ENCODE peak calls at places on chromosomes 7 and 10, in eight cellular contexts. One of them, this sample, is unnamed.

GRCh38 chr7:116354546-116355422 is 144.4 kb downstream of the TES start:
- DNase-seq in HCT116: peak
- DNase-seq in stomach: peak
- DNase-seq in vagina: no peak
- DNase-seq in transverse colon: peak
- DNase-seq in spleen: peak
- DNase-seq in sigmoid colon: peak
- DNase-seq in endothelial cell of umbilical vein: peak
- DNase-seq in this sample: no peak

GRCh38 chr7:134084488-134085144 is 42.5 kb upstream of the LRGUK start:
- DNase-seq in HCT116: no peak
- DNase-seq in stomach: no peak
- DNase-seq in vagina: no peak
- DNase-seq in transverse colon: no peak
- DNase-seq in spleen: no peak
- DNase-seq in sigmoid colon: no peak
- DNase-seq in endothelial cell of umbilical vein: no peak
- DNase-seq in this sample: no peak

GRCh38 chr10:98446121-98446655 is 547 bp downstream of the HPS1 start:
- DNase-seq in HCT116: no peak
- DNase-seq in stomach: peak
- DNase-seq in vagina: no peak
- DNase-seq in transverse colon: peak
- DNase-seq in spleen: peak
- DNase-seq in sigmoid colon: peak
- DNase-seq in endothelial cell of umbilical vein: peak
- DNase-seq in this sample: no peak

GRCh38 chr10:26432938-26433337 is 5.2 kb upstream of the APBB1IP start:
- DNase-seq in HCT116: no peak
- DNase-seq in stomach: no peak
- DNase-seq in vagina: no peak
- DNase-seq in transverse colon: no peak
- DNase-seq in spleen: no peak
- DNase-seq in sigmoid colon: no peak
- DNase-seq in endothelial cell of umbilical vein: no peak
- DNase-seq in this sample: no peak

GRCh38 chr7:105621617-105622016 is 40.3 kb upstream of the EFCAB10 start:
- DNase-seq in HCT116: no peak
- DNase-seq in stomach: no peak
- DNase-seq in vagina: no peak
- DNase-seq in transverse colon: peak
- DNase-seq in spleen: no peak
- DNase-seq in sigmoid colon: peak
- DNase-seq in endothelial cell of umbilical vein: peak
- DNase-seq in this sample: no peak

GRCh38 chr10:68542046-68542445 is 14.7 kb upstream of the SLC25A16 start:
- DNase-seq in HCT116: no peak
- DNase-seq in stomach: no peak
- DNase-seq in vagina: no peak
- DNase-seq in transverse colon: no peak
- DNase-seq in spleen: no peak
- DNase-seq in sigmoid colon: no peak
- DNase-seq in endothelial cell of umbilical vein: no peak
- DNase-seq in this sample: no peak

GRCh38 chr7:15086882-15087281 is 184.3 kb upstream of the DGKB start:
- DNase-seq in HCT116: no peak
- DNase-seq in stomach: no peak
- DNase-seq in vagina: no peak
- DNase-seq in transverse colon: no peak
- DNase-seq in spleen: no peak
- DNase-seq in sigmoid colon: no peak
- DNase-seq in endothelial cell of umbilical vein: peak
- DNase-seq in this sample: no peak

GRCh38 chr7:18337425-18337824 is 158.1 kb upstream of the HDAC9 start:
- DNase-seq in HCT116: no peak
- DNase-seq in stomach: no peak
- DNase-seq in vagina: no peak
- DNase-seq in transverse colon: no peak
- DNase-seq in spleen: peak
- DNase-seq in sigmoid colon: peak
- DNase-seq in endothelial cell of umbilical vein: no peak
- DNase-seq in this sample: no peak

GRCh38 chr7:137682596-137682995 is 164.2 kb downstream of the DGKI start:
- DNase-seq in HCT116: no peak
- DNase-seq in stomach: no peak
- DNase-seq in vagina: no peak
- DNase-seq in transverse colon: no peak
- DNase-seq in spleen: no peak
- DNase-seq in sigmoid colon: no peak
- DNase-seq in endothelial cell of umbilical vein: no peak
- DNase-seq in this sample: no peak

GRCh38 chr10:72251635-72252034 is 22.1 kb upstream of the DDIT4 start:
- DNase-seq in HCT116: no peak
- DNase-seq in stomach: no peak
- DNase-seq in vagina: no peak
- DNase-seq in transverse colon: no peak
- DNase-seq in spleen: no peak
- DNase-seq in sigmoid colon: no peak
- DNase-seq in endothelial cell of umbilical vein: no peak
- DNase-seq in this sample: no peak

GRCh38 chr7:87600130-87601124 is at the start of gene ABCB1:
- DNase-seq in HCT116: peak
- DNase-seq in stomach: peak
- DNase-seq in vagina: no peak
- DNase-seq in transverse colon: peak
- DNase-seq in spleen: peak
- DNase-seq in sigmoid colon: peak
- DNase-seq in endothelial cell of umbilical vein: peak
- DNase-seq in this sample: peak

GRCh38 chr10:93436577-93436976 is 45.6 kb downstream of the MYOF start:
- DNase-seq in HCT116: no peak
- DNase-seq in stomach: no peak
- DNase-seq in vagina: no peak
- DNase-seq in transverse colon: peak
- DNase-seq in spleen: no peak
- DNase-seq in sigmoid colon: peak
- DNase-seq in endothelial cell of umbilical vein: peak
- DNase-seq in this sample: peak

GRCh38 chr10:33335550-33335799 is 1.0 kb upstream of the NRP1 start:
- DNase-seq in HCT116: no peak
- DNase-seq in stomach: no peak
- DNase-seq in vagina: no peak
- DNase-seq in transverse colon: peak
- DNase-seq in spleen: no peak
- DNase-seq in sigmoid colon: no peak
- DNase-seq in endothelial cell of umbilical vein: no peak
- DNase-seq in this sample: no peak

GRCh38 chr10:131205556-131205955 is 106.0 kb downstream of the TCERG1L start:
- DNase-seq in HCT116: no peak
- DNase-seq in stomach: peak
- DNase-seq in vagina: peak
- DNase-seq in transverse colon: no peak
- DNase-seq in spleen: peak
- DNase-seq in sigmoid colon: no peak
- DNase-seq in endothelial cell of umbilical vein: no peak
- DNase-seq in this sample: no peak

GRCh38 chr7:158842486-158842885 is 13.2 kb upstream of the ESYT2 start:
- DNase-seq in HCT116: no peak
- DNase-seq in stomach: no peak
- DNase-seq in vagina: no peak
- DNase-seq in transverse colon: no peak
- DNase-seq in spleen: no peak
- DNase-seq in sigmoid colon: no peak
- DNase-seq in endothelial cell of umbilical vein: no peak
- DNase-seq in this sample: no peak

GRCh38 chr10:60739581-60739980 is 38.7 kb upstream of the CDK1 start:
- DNase-seq in HCT116: no peak
- DNase-seq in stomach: no peak
- DNase-seq in vagina: no peak
- DNase-seq in transverse colon: no peak
- DNase-seq in spleen: no peak
- DNase-seq in sigmoid colon: no peak
- DNase-seq in endothelial cell of umbilical vein: no peak
- DNase-seq in this sample: no peak

GRCh38 chr10:69428138-69428537 is 11.4 kb upstream of the TACR2 start:
- DNase-seq in HCT116: no peak
- DNase-seq in stomach: no peak
- DNase-seq in vagina: no peak
- DNase-seq in transverse colon: no peak
- DNase-seq in spleen: no peak
- DNase-seq in sigmoid colon: peak
- DNase-seq in endothelial cell of umbilical vein: no peak
- DNase-seq in this sample: no peak

GRCh38 chr10:50788951-50789904 is 49.5 kb downstream of the ASAH2B start:
- DNase-seq in HCT116: peak
- DNase-seq in stomach: no peak
- DNase-seq in vagina: no peak
- DNase-seq in transverse colon: no peak
- DNase-seq in spleen: no peak
- DNase-seq in sigmoid colon: no peak
- DNase-seq in endothelial cell of umbilical vein: peak
- DNase-seq in this sample: no peak

GRCh38 chr7:117386125-117386709 is 41.1 kb downstream of the ASZ1 start:
- DNase-seq in HCT116: no peak
- DNase-seq in stomach: no peak
- DNase-seq in vagina: no peak
- DNase-seq in transverse colon: no peak
- DNase-seq in spleen: no peak
- DNase-seq in sigmoid colon: no peak
- DNase-seq in endothelial cell of umbilical vein: no peak
- DNase-seq in this sample: no peak

GRCh38 chr7:14936530-14936929 is 34.0 kb upstream of the DGKB start:
- DNase-seq in HCT116: no peak
- DNase-seq in stomach: no peak
- DNase-seq in vagina: no peak
- DNase-seq in transverse colon: peak
- DNase-seq in spleen: no peak
- DNase-seq in sigmoid colon: peak
- DNase-seq in endothelial cell of umbilical vein: peak
- DNase-seq in this sample: no peak

GRCh38 chr10:116866987-116867595 is 17.8 kb downstream of the ENO4 start:
- DNase-seq in HCT116: no peak
- DNase-seq in stomach: no peak
- DNase-seq in vagina: peak
- DNase-seq in transverse colon: no peak
- DNase-seq in spleen: no peak
- DNase-seq in sigmoid colon: no peak
- DNase-seq in endothelial cell of umbilical vein: no peak
- DNase-seq in this sample: no peak

DNA sequence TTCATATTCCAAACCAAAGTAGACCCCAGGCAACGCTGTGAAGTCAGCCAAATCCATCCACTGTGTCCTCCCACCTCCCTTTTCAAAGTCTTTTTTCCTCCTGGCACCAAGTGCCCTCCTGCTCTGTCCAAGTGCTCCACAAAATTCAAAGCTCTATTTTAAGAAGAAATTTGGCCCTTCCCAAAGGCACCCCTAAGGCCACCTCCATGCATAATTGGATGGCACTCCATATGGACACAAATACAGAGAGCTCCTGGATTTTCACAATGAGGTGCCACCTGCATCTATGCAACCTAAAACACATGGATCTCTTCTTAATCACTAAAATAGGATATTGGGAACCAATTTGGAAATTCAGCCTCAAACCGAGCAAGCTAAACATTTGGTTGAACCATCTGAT is 121.6 kb downstream of the RELN start:
- DNase-seq in HCT116: no peak
- DNase-seq in stomach: no peak
- DNase-seq in vagina: no peak
- DNase-seq in transverse colon: no peak
- DNase-seq in spleen: no peak
- DNase-seq in sigmoid colon: no peak
- DNase-seq in endothelial cell of umbilical vein: no peak
- DNase-seq in this sample: no peak
- TF ChIP-seq POLR2A in HCT116: no peak
- TF ChIP-seq POLR2A in stomach: no peak
- TF ChIP-seq POLR2A in vagina: no peak
- TF ChIP-seq POLR2A in transverse colon: no peak
- TF ChIP-seq POLR2A in spleen: no peak
- TF ChIP-seq POLR2A in sigmoid colon: no peak
- TF ChIP-seq POLR2A in endothelial cell of umbilical vein: no peak
- TF ChIP-seq POLR2A in this sample: no peak

GRCh38 chr7:80210400-80210799 is 75.8 kb downstream of the GNAI1 start:
- DNase-seq in HCT116: no peak
- DNase-seq in stomach: no peak
- DNase-seq in vagina: no peak
- DNase-seq in transverse colon: no peak
- DNase-seq in spleen: no peak
- DNase-seq in sigmoid colon: no peak
- DNase-seq in endothelial cell of umbilical vein: no peak
- DNase-seq in this sample: no peak
- TF ChIP-seq POLR2AphosphoS5 in HCT116: no peak
- TF ChIP-seq POLR2AphosphoS5 in stomach: no peak
- TF ChIP-seq POLR2AphosphoS5 in vagina: no peak
- TF ChIP-seq POLR2AphosphoS5 in transverse colon: no peak
- TF ChIP-seq POLR2AphosphoS5 in spleen: no peak
- TF ChIP-seq POLR2AphosphoS5 in sigmoid colon: no peak
- TF ChIP-seq POLR2AphosphoS5 in endothelial cell of umbilical vein: no peak
- TF ChIP-seq POLR2AphosphoS5 in this sample: no peak

GRCh38 chr10:86520871-86521619 is 547 bp downstream of the WAPL start:
- DNase-seq in HCT116: peak
- DNase-seq in stomach: peak
- DNase-seq in vagina: no peak
- DNase-seq in transverse colon: peak
- DNase-seq in spleen: peak
- DNase-seq in sigmoid colon: peak
- DNase-seq in endothelial cell of umbilical vein: peak
- DNase-seq in this sample: peak
- TF ChIP-seq POLR2A in HCT116: no peak
- TF ChIP-seq POLR2A in stomach: no peak
- TF ChIP-seq POLR2A in vagina: no peak
- TF ChIP-seq POLR2A in transverse colon: no peak
- TF ChIP-seq POLR2A in spleen: no peak
- TF ChIP-seq POLR2A in sigmoid colon: no peak
- TF ChIP-seq POLR2A in endothelial cell of umbilical vein: no peak
- TF ChIP-seq POLR2A in this sample: no peak

DNA sequence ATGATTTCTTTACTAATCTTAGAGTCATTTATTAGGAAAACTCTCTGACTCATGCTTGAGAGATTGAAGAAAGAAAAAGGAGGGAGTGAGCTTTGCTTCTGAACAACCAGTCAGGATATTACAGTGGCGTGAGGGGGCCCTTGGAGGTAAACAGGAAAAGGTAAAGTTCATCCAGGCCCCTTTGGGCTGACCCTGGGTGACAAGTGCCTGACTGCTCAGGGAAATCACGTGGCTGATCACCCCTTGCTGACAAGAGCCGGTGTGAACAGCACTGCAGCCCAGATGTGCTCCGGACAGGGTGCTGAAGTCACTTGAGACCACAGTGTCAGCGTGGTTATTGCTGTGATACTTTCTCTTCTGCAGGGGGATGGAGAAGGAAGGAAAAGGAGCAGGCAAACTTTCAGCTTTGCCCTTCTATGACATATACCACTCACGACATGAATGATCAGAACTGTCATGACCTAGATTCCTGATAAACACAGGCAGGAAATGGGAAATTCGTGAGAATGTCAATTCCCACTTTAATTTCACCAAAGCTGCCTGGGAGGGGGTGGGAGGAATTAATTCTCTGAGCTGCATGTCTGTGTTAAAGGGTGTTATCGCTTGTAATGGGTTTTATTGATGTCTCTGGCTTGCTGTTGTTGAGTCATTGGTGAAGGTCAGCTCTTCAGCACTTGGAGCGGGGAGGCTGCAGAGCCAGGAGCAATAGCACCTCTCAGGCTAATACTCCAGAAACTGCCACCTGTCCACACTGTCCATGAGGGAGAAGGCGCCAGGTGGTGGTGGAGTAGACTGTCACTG is 139.8 kb upstream of the AOAH start:
- DNase-seq in HCT116: no peak
- DNase-seq in stomach: no peak
- DNase-seq in vagina: no peak
- DNase-seq in transverse colon: peak
- DNase-seq in spleen: peak
- DNase-seq in sigmoid colon: no peak
- DNase-seq in endothelial cell of umbilical vein: peak
- DNase-seq in this sample: no peak
- TF ChIP-seq POLR2AphosphoS5 in HCT116: no peak
- TF ChIP-seq POLR2AphosphoS5 in stomach: no peak
- TF ChIP-seq POLR2AphosphoS5 in vagina: no peak
- TF ChIP-seq POLR2AphosphoS5 in transverse colon: no peak
- TF ChIP-seq POLR2AphosphoS5 in spleen: no peak
- TF ChIP-seq POLR2AphosphoS5 in sigmoid colon: no peak
- TF ChIP-seq POLR2AphosphoS5 in endothelial cell of umbilical vein: no peak
- TF ChIP-seq POLR2AphosphoS5 in this sample: no peak